ENCODE peak calls at places on chromosomes 7 and 10, in six cellular contexts. Z, C, E, X, T and W are unnamed samples.

GRCh38 chr7:45661302-45661995 is 87.3 kb downstream of the ADCY1 start:
- DNase-seq in Z (no peak), C (peak; percentile 5), E (peak; percentile 15), X (no peak), T (no peak), W (no peak)

GRCh38 chr7:106114735-106115383 is 2.7 kb upstream of the SYPL1 start:
- DNase-seq in Z (no peak), C (peak; percentile 29), E (peak; percentile 63), X (no peak), T (no peak), W (no peak)

GRCh38 chr7:11830582-11831382 is 1.2 kb downstream of the THSD7A start:
- DNase-seq in Z (no peak), C (no peak), E (no peak), X (peak; percentile 19), T (no peak), W (no peak)

GRCh38 chr7:44223362-44224114 is 22.8 kb downstream of the YKT6 start:
- DNase-seq in Z (no peak), C (no peak), E (no peak), X (no peak), T (peak; percentile 10), W (peak; percentile 55)

GRCh38 chr10:133224861-133225366 is 5.1 kb upstream of the UTF1 start:
- DNase-seq in Z (peak; percentile 62), C (no peak), E (no peak), X (no peak), T (no peak), W (no peak)

GRCh38 chr10:95176101-95176500 is 17.9 kb upstream of the ACSM6 start:
- DNase-seq in Z (no peak), C (no peak), E (no peak), X (no peak), T (no peak), W (no peak)

GRCh38 chr7:1081931-1082401 is 5.9 kb upstream of the GPER1 start:
- DNase-seq in Z (no peak), C (no peak), E (no peak), X (no peak), T (no peak), W (peak; percentile 65)

GRCh38 chr7:13981070-13981469 is 8.4 kb downstream of the ETV1 start:
- DNase-seq in Z (peak; percentile 23), C (peak; percentile 43), E (no peak), X (peak; percentile 56), T (no peak), W (no peak)

GRCh38 chr7:151432658-151433521 is 7.1 kb downstream of the CRYGN start:
- DNase-seq in Z (no peak), C (no peak), E (peak; percentile 74), X (peak; percentile 56), T (no peak), W (no peak)

GRCh38 chr10:91434041-91434440 is 23.9 kb downstream of the HECTD2 start:
- DNase-seq in Z (no peak), C (no peak), E (no peak), X (no peak), T (no peak), W (no peak)

GRCh38 chr7:34165466-34165865 is 260.1 kb downstream of the BMPER start:
- DNase-seq in Z (no peak), C (no peak), E (no peak), X (no peak), T (no peak), W (no peak)

GRCh38 chr7:47266799-47267198 is 315.1 kb downstream of the TNS3 start:
- DNase-seq in Z (no peak), C (peak; percentile 78), E (no peak), X (no peak), T (no peak), W (peak; percentile 62)

GRCh38 chr10:128060341-128060851 is 65.8 kb downstream of the MKI67 start:
- DNase-seq in Z (no peak), C (no peak), E (no peak), X (no peak), T (no peak), W (no peak)

GRCh38 chr7:54664235-54665228 is 94.5 kb downstream of the SEC61G start:
- DNase-seq in Z (peak; percentile 23), C (peak; percentile 31), E (no peak), X (peak; percentile 87), T (no peak), W (peak; percentile 41)

GRCh38 chr10:16967866-16968721 is 150.9 kb upstream of the RSU1 start:
- DNase-seq in Z (peak; percentile 43), C (no peak), E (no peak), X (peak; percentile 68), T (no peak), W (no peak)

GRCh38 chr7:5360451-5360850 is 63.2 kb downstream of the TNRC18 start:
- DNase-seq in Z (no peak), C (peak; percentile 35), E (no peak), X (no peak), T (no peak), W (no peak)

GRCh38 chr7:73851410-73852338 is 9.3 kb upstream of the TMEM270 start:
- DNase-seq in Z (no peak), C (no peak), E (no peak), X (no peak), T (no peak), W (no peak)

GRCh38 chr7:131072505-131073091 is 255.1 kb upstream of the MKLN1 start:
- DNase-seq in Z (no peak), C (no peak), E (no peak), X (peak; percentile 88), T (no peak), W (no peak)

GRCh38 chr10:105605104-105605503 is 964.0 kb downstream of the SORCS3 start:
- DNase-seq in Z (no peak), C (no peak), E (no peak), X (no peak), T (no peak), W (no peak)

GRCh38 chr7:30349170-30349569 is 64.8 kb downstream of the ZNRF2 start:
- DNase-seq in Z (no peak), C (no peak), E (no peak), X (peak; percentile 35), T (no peak), W (no peak)

GRCh38 chr7:149422914-149423285 is 38.0 kb downstream of the ZNF777 start:
- DNase-seq in Z (no peak), C (peak; percentile 31), E (peak; percentile 71), X (peak; percentile 49), T (peak; percentile 61), W (peak; percentile 70)

GRCh38 chr10:93752761-93753160 is 5.0 kb upstream of the LGI1 start:
- DNase-seq in Z (no peak), C (no peak), E (no peak), X (no peak), T (no peak), W (no peak)

GRCh38 chr10:77249901-77250459 is 387.6 kb downstream of the KCNMA1 start:
- DNase-seq in Z (no peak), C (no peak), E (no peak), X (no peak), T (no peak), W (no peak)

GRCh38 chr7:55198634-55199366 is 166.3 kb upstream of the LANCL2 start:
- DNase-seq in Z (no peak), C (no peak), E (no peak), X (no peak), T (no peak), W (no peak)

GRCh38 chr10:62027841-62028501 is 126.5 kb downstream of the ARID5B start:
- DNase-seq in Z (no peak), C (no peak), E (no peak), X (no peak), T (no peak), W (no peak)

GRCh38 chr10:19719320-19719719 is 96.9 kb upstream of the PLXDC2 start:
- DNase-seq in Z (no peak), C (no peak), E (no peak), X (no peak), T (no peak), W (no peak)

GRCh38 chr7:134029-134428 is 58.3 kb upstream of the FAM20C start:
- DNase-seq in Z (no peak), C (no peak), E (no peak), X (no peak), T (no peak), W (no peak)

GRCh38 chr10:9189448-9189847 is 1135.0 kb downstream of the GATA3 start:
- DNase-seq in Z (no peak), C (no peak), E (no peak), X (no peak), T (no peak), W (no peak)

GRCh38 chr10:60527676-60528075 is 138.0 kb upstream of the ANK3 start:
- DNase-seq in Z (no peak), C (no peak), E (no peak), X (no peak), T (no peak), W (no peak)

GRCh38 chr7:24788075-24788474 is 30.8 kb upstream of the GSDME start:
- DNase-seq in Z (no peak), C (no peak), E (no peak), X (no peak), T (no peak), W (no peak)
- TF ChIP-seq CTCF in Z (no peak), C (no peak), E (peak; percentile 18), X (peak; percentile 37), T (peak; percentile 29), W (no peak)

GRCh38 chr7:51234609-51235308 is 81.8 kb downstream of the COBL start:
- DNase-seq in Z (no peak), C (no peak), E (no peak), X (no peak), T (no peak), W (no peak)

GRCh38 chr7:51234139-51234538 is 82.5 kb downstream of the COBL start:
- DNase-seq in Z (no peak), C (no peak), E (no peak), X (no peak), T (no peak), W (no peak)

GRCh38 chr7:51237727-51238126 is 78.9 kb downstream of the COBL start:
- DNase-seq in Z (no peak), C (no peak), E (no peak), X (no peak), T (no peak), W (no peak)

GRCh38 chr7:51236470-51237127 is 80.0 kb downstream of the COBL start:
- DNase-seq in Z (no peak), C (no peak), E (no peak), X (peak; percentile 41), T (no peak), W (no peak)

GRCh38 chr7:51235593-51236313 is 80.9 kb downstream of the COBL start:
- DNase-seq in Z (no peak), C (no peak), E (no peak), X (no peak), T (no peak), W (no peak)
- H3K4me1 ChIP-seq in Z (no peaks in the 10 kb centered on the region), C (peaks cover 29% of the 10 kb centered on the region), E (no peaks in the 10 kb centered on the region), X (peaks cover 41% of the 10 kb centered on the region), T (no peaks in the 10 kb centered on the region), W (no peaks in the 10 kb centered on the region)

DNA sequence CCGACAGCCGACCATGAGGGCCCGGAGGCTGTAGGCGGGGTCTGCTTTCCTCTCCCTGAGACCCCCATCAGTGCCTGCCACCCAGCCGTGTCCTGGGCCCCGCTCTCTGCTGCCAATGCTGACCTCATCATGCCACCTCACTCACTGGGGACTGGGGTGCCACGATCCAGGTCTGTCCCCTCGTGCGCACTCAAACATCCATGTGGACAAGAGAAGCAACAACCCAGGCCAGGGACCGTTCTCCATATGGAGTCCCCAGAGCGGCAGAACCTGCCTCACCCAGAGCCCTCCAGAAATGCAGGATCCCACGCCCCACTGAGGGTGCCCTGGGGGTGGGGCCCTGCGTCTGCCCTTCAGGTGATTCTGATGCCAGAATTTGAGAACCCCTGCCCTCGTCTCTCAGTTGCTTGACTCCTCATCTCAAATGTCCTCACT is 210.0 kb upstream of the PPP2R2D start:
- DNase-seq in Z (no peak), C (no peak), E (no peak), X (no peak), T (no peak), W (no peak)
- TF ChIP-seq CTCF in Z (no peak), C (no peak), E (no peak), X (no peak), T (no peak), W (no peak)

GRCh38 chr7:99930376-99930775 is 956 bp upstream of the GJC3 start:
- DNase-seq in Z (no peak), C (no peak), E (no peak), X (no peak), T (no peak), W (no peak)
- H3K4me1 ChIP-seq in Z (no peaks in the 10 kb centered on the region), C (peaks cover 13% of the 10 kb centered on the region), E (peaks cover 29% of the 10 kb centered on the region), X (peaks cover 9% of the 10 kb centered on the region), T (peaks cover 4% of the 10 kb centered on the region), W (no peaks in the 10 kb centered on the region)